ENCODE peak calls at places on chromosomes 1 and 21, in seven cellular contexts. One of them, this sample, is unnamed.

GRCh38 chr1:19200281-19200604 is 9.8 kb downstream of the UBR4 start:
- DNase-seq in bronchial epithelial cell: no peak
- DNase-seq in neural progenitor cell: no peak
- DNase-seq in HCT116: no peak
- DNase-seq in epithelial cell of esophagus: no peak
- DNase-seq in fibroblast of lung: no peak
- DNase-seq in CD8-positive, alpha-beta T cell: no peak
- DNase-seq in this sample: no peak

GRCh38 chr1:20400341-20401177 is 85.5 kb downstream of the CAMK2N1 start:
- DNase-seq in bronchial epithelial cell: no peak
- DNase-seq in neural progenitor cell: peak; percentile 11
- DNase-seq in HCT116: no peak
- DNase-seq in epithelial cell of esophagus: no peak
- DNase-seq in fibroblast of lung: no peak
- DNase-seq in CD8-positive, alpha-beta T cell: no peak
- DNase-seq in this sample: no peak

GRCh38 chr1:230568008-230568407 is 74.3 kb upstream of the COG2 start:
- DNase-seq in bronchial epithelial cell: peak; percentile 77
- DNase-seq in neural progenitor cell: no peak
- DNase-seq in HCT116: peak; percentile 13
- DNase-seq in epithelial cell of esophagus: peak; percentile 49
- DNase-seq in fibroblast of lung: no peak
- DNase-seq in CD8-positive, alpha-beta T cell: no peak
- DNase-seq in this sample: no peak

GRCh38 chr1:217921126-217921900 is 290.2 kb downstream of the SPATA17 start:
- DNase-seq in bronchial epithelial cell: peak; percentile 11
- DNase-seq in neural progenitor cell: no peak
- DNase-seq in HCT116: no peak
- DNase-seq in epithelial cell of esophagus: peak; percentile 31
- DNase-seq in fibroblast of lung: peak; percentile 17
- DNase-seq in CD8-positive, alpha-beta T cell: no peak
- DNase-seq in this sample: no peak

GRCh38 chr21:21675601-21676000 is 677.4 kb downstream of the NCAM2 start:
- DNase-seq in bronchial epithelial cell: no peak
- DNase-seq in neural progenitor cell: no peak
- DNase-seq in HCT116: no peak
- DNase-seq in epithelial cell of esophagus: no peak
- DNase-seq in fibroblast of lung: no peak
- DNase-seq in CD8-positive, alpha-beta T cell: no peak
- DNase-seq in this sample: no peak

GRCh38 chr1:157001304-157001703 is 44.2 kb downstream of the ARHGEF11 start:
- DNase-seq in bronchial epithelial cell: peak; percentile 51
- DNase-seq in neural progenitor cell: no peak
- DNase-seq in HCT116: no peak
- DNase-seq in epithelial cell of esophagus: peak; percentile 57
- DNase-seq in fibroblast of lung: peak; percentile 19
- DNase-seq in CD8-positive, alpha-beta T cell: no peak
- DNase-seq in this sample: no peak

GRCh38 chr1:37274896-37275631 is 199.3 kb upstream of the ZC3H12A start:
- DNase-seq in bronchial epithelial cell: no peak
- DNase-seq in neural progenitor cell: peak; percentile 26
- DNase-seq in HCT116: no peak
- DNase-seq in epithelial cell of esophagus: no peak
- DNase-seq in fibroblast of lung: no peak
- DNase-seq in CD8-positive, alpha-beta T cell: no peak
- DNase-seq in this sample: no peak

GRCh38 chr1:246093230-246093629 is 413.8 kb downstream of the SMYD3 start:
- DNase-seq in bronchial epithelial cell: no peak
- DNase-seq in neural progenitor cell: no peak
- DNase-seq in HCT116: no peak
- DNase-seq in epithelial cell of esophagus: no peak
- DNase-seq in fibroblast of lung: no peak
- DNase-seq in CD8-positive, alpha-beta T cell: no peak
- DNase-seq in this sample: no peak

GRCh38 chr1:31102501-31102950 is 37.0 kb upstream of the PUM1 start:
- DNase-seq in bronchial epithelial cell: peak; percentile 93
- DNase-seq in neural progenitor cell: no peak
- DNase-seq in HCT116: no peak
- DNase-seq in epithelial cell of esophagus: peak; percentile 95
- DNase-seq in fibroblast of lung: peak; percentile 75
- DNase-seq in CD8-positive, alpha-beta T cell: no peak
- DNase-seq in this sample: no peak

GRCh38 chr1:149884433-149885363 is 14.7 kb upstream of the BOLA1 start:
- DNase-seq in bronchial epithelial cell: peak; percentile 7
- DNase-seq in neural progenitor cell: peak; percentile 33
- DNase-seq in HCT116: peak; percentile 7
- DNase-seq in epithelial cell of esophagus: no peak
- DNase-seq in fibroblast of lung: peak; percentile 37
- DNase-seq in CD8-positive, alpha-beta T cell: no peak
- DNase-seq in this sample: peak; percentile 41

GRCh38 chr1:97202981-97203380 is 481.4 kb downstream of the PTBP2 start:
- DNase-seq in bronchial epithelial cell: no peak
- DNase-seq in neural progenitor cell: no peak
- DNase-seq in HCT116: no peak
- DNase-seq in epithelial cell of esophagus: no peak
- DNase-seq in fibroblast of lung: no peak
- DNase-seq in CD8-positive, alpha-beta T cell: no peak
- DNase-seq in this sample: no peak

GRCh38 chr1:1439550-1440261 is 4.2 kb downstream of the VWA1 start:
- DNase-seq in bronchial epithelial cell: no peak
- DNase-seq in neural progenitor cell: no peak
- DNase-seq in HCT116: no peak
- DNase-seq in epithelial cell of esophagus: no peak
- DNase-seq in fibroblast of lung: no peak
- DNase-seq in CD8-positive, alpha-beta T cell: no peak
- DNase-seq in this sample: no peak

GRCh38 chr1:248686815-248687214 is 15.8 kb downstream of the OR14I1 start:
- DNase-seq in bronchial epithelial cell: no peak
- DNase-seq in neural progenitor cell: no peak
- DNase-seq in HCT116: no peak
- DNase-seq in epithelial cell of esophagus: no peak
- DNase-seq in fibroblast of lung: no peak
- DNase-seq in CD8-positive, alpha-beta T cell: no peak
- DNase-seq in this sample: no peak

GRCh38 chr1:153220606-153221303 is 3.4 kb downstream of the PRR9 start:
- DNase-seq in bronchial epithelial cell: no peak
- DNase-seq in neural progenitor cell: no peak
- DNase-seq in HCT116: no peak
- DNase-seq in epithelial cell of esophagus: no peak
- DNase-seq in fibroblast of lung: no peak
- DNase-seq in CD8-positive, alpha-beta T cell: no peak
- DNase-seq in this sample: peak; percentile 22

GRCh38 chr1:210692796-210693195 is 364.1 kb downstream of the HHAT start:
- DNase-seq in bronchial epithelial cell: no peak
- DNase-seq in neural progenitor cell: no peak
- DNase-seq in HCT116: no peak
- DNase-seq in epithelial cell of esophagus: no peak
- DNase-seq in fibroblast of lung: no peak
- DNase-seq in CD8-positive, alpha-beta T cell: no peak
- DNase-seq in this sample: peak; percentile 26

GRCh38 chr1:176719478-176719877 is 256.5 kb downstream of the PAPPA2 start:
- DNase-seq in bronchial epithelial cell: no peak
- DNase-seq in neural progenitor cell: no peak
- DNase-seq in HCT116: no peak
- DNase-seq in epithelial cell of esophagus: no peak
- DNase-seq in fibroblast of lung: peak; percentile 22
- DNase-seq in CD8-positive, alpha-beta T cell: no peak
- DNase-seq in this sample: no peak

GRCh38 chr1:85579619-85580018 is 942 bp upstream of the CCN1 start:
- DNase-seq in bronchial epithelial cell: no peak
- DNase-seq in neural progenitor cell: peak; percentile 60
- DNase-seq in HCT116: no peak
- DNase-seq in epithelial cell of esophagus: no peak
- DNase-seq in fibroblast of lung: peak; percentile 69
- DNase-seq in CD8-positive, alpha-beta T cell: no peak
- DNase-seq in this sample: no peak

GRCh38 chr1:221097479-221098281 is 218.4 kb downstream of the HLX start:
- DNase-seq in bronchial epithelial cell: no peak
- DNase-seq in neural progenitor cell: no peak
- DNase-seq in HCT116: no peak
- DNase-seq in epithelial cell of esophagus: peak; percentile 22
- DNase-seq in fibroblast of lung: peak; percentile 94
- DNase-seq in CD8-positive, alpha-beta T cell: no peak
- DNase-seq in this sample: no peak

GRCh38 chr1:183956559-183957188 is 80.9 kb downstream of the COLGALT2 start:
- DNase-seq in bronchial epithelial cell: peak; percentile 81
- DNase-seq in neural progenitor cell: no peak
- DNase-seq in HCT116: peak; percentile 22
- DNase-seq in epithelial cell of esophagus: peak; percentile 83
- DNase-seq in fibroblast of lung: peak; percentile 72
- DNase-seq in CD8-positive, alpha-beta T cell: peak; percentile 45
- DNase-seq in this sample: peak; percentile 80

GRCh38 chr1:210330279-210330866 is 1.7 kb downstream of the HHAT start:
- DNase-seq in bronchial epithelial cell: no peak
- DNase-seq in neural progenitor cell: no peak
- DNase-seq in HCT116: no peak
- DNase-seq in epithelial cell of esophagus: peak; percentile 21
- DNase-seq in fibroblast of lung: no peak
- DNase-seq in CD8-positive, alpha-beta T cell: no peak
- DNase-seq in this sample: peak; percentile 39

GRCh38 chr1:22257286-22258275 is 114.7 kb upstream of the WNT4 start:
- DNase-seq in bronchial epithelial cell: no peak
- DNase-seq in neural progenitor cell: no peak
- DNase-seq in HCT116: no peak
- DNase-seq in epithelial cell of esophagus: no peak
- DNase-seq in fibroblast of lung: peak; percentile 5
- DNase-seq in CD8-positive, alpha-beta T cell: no peak
- DNase-seq in this sample: no peak

GRCh38 chr1:39852214-39852791 is 31.0 kb downstream of the TRIT1 start:
- DNase-seq in bronchial epithelial cell: peak; percentile 84
- DNase-seq in neural progenitor cell: no peak
- DNase-seq in HCT116: no peak
- DNase-seq in epithelial cell of esophagus: peak; percentile 92
- DNase-seq in fibroblast of lung: peak; percentile 45
- DNase-seq in CD8-positive, alpha-beta T cell: no peak
- DNase-seq in this sample: no peak

GRCh38 chr1:20829946-20830345 is 42.8 kb upstream of the HP1BP3 start:
- DNase-seq in bronchial epithelial cell: no peak
- DNase-seq in neural progenitor cell: no peak
- DNase-seq in HCT116: no peak
- DNase-seq in epithelial cell of esophagus: no peak
- DNase-seq in fibroblast of lung: no peak
- DNase-seq in CD8-positive, alpha-beta T cell: no peak
- DNase-seq in this sample: no peak

GRCh38 chr1:221150996-221151395 is 271.8 kb downstream of the HLX start:
- DNase-seq in bronchial epithelial cell: no peak
- DNase-seq in neural progenitor cell: no peak
- DNase-seq in HCT116: no peak
- DNase-seq in epithelial cell of esophagus: no peak
- DNase-seq in fibroblast of lung: peak; percentile 11
- DNase-seq in CD8-positive, alpha-beta T cell: no peak
- DNase-seq in this sample: no peak

GRCh38 chr1:223844962-223845809 is 561 bp downstream of the TP53BP2 start:
- DNase-seq in bronchial epithelial cell: peak; percentile 45
- DNase-seq in neural progenitor cell: peak; percentile 76
- DNase-seq in HCT116: no peak
- DNase-seq in epithelial cell of esophagus: peak; percentile 51
- DNase-seq in fibroblast of lung: peak; percentile 64
- DNase-seq in CD8-positive, alpha-beta T cell: peak; percentile 46
- DNase-seq in this sample: no peak

GRCh38 chr21:31218830-31219608 is 125.0 kb downstream of the TIAM1 start:
- DNase-seq in bronchial epithelial cell: peak; percentile 91
- DNase-seq in neural progenitor cell: peak; percentile 8
- DNase-seq in HCT116: peak; percentile 22
- DNase-seq in epithelial cell of esophagus: peak; percentile 93
- DNase-seq in fibroblast of lung: peak; percentile 73
- DNase-seq in CD8-positive, alpha-beta T cell: no peak
- DNase-seq in this sample: no peak

GRCh38 chr1:109649380-109649987 is 6.4 kb upstream of the GSTM4 start:
- DNase-seq in bronchial epithelial cell: no peak
- DNase-seq in neural progenitor cell: no peak
- DNase-seq in HCT116: peak; percentile 18
- DNase-seq in epithelial cell of esophagus: no peak
- DNase-seq in fibroblast of lung: peak; percentile 75
- DNase-seq in CD8-positive, alpha-beta T cell: no peak
- DNase-seq in this sample: peak; percentile 46
- H3K4me3 ChIP-seq in bronchial epithelial cell: no peak overlapping the region
- H3K4me3 ChIP-seq in neural progenitor cell: no peak overlapping the region
- H3K4me3 ChIP-seq in HCT116: peak overlapping the region; percentile 42
- H3K4me3 ChIP-seq in epithelial cell of esophagus: no peak overlapping the region
- H3K4me3 ChIP-seq in fibroblast of lung: peak overlapping the region; percentile 50
- H3K4me3 ChIP-seq in CD8-positive, alpha-beta T cell: no peak overlapping the region
- H3K4me3 ChIP-seq in this sample: peak overlapping the region; percentile 25

DNA sequence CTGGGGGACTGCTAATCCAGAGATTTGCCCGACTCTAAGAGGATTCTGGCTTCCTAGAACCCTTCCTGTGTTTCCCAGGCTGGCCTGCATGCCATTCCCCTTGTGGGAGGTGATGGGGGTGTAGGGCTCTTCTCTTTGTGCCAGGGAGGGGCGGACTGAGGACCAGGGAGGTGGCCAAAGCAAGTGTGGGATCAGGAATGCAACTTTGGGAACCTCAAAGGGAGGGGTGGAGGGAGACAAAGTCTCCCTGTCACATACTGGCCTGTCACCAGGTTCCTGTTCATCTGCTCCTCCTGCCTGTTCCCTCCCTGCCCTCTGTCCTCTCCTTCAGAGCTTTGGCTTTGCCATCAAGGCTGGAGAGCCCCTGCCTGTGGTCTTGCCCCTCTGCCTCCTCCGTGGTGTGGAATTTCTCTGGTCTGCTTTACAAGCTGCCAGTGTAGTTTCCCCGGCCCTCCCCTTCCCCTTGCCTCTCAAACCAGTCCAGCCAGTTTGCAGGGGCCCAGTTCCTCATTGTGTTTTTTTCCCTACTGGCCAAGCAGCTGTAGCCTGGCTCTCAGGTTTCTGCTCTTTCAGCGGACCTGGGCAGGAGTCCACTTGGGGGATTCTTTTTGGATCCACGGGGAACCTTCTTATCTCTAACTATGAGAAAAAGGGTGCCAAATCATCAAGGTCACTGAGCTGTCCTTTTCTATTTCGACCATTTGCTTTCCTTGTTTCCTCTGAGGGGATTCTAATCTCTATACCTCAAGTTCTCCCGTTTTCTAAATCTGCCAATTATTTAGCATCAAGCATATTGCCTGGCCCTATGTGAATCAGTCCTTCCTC is 1.8 kb downstream of the CGN start:
- DNase-seq in bronchial epithelial cell: peak; percentile 73
- DNase-seq in neural progenitor cell: peak; percentile 78
- DNase-seq in HCT116: no peak
- DNase-seq in epithelial cell of esophagus: peak; percentile 85
- DNase-seq in fibroblast of lung: no peak
- DNase-seq in CD8-positive, alpha-beta T cell: no peak
- DNase-seq in this sample: no peak
- H3K4me3 ChIP-seq in bronchial epithelial cell: peak overlapping the region; percentile 65
- H3K4me3 ChIP-seq in neural progenitor cell: peak overlapping the region; percentile 83
- H3K4me3 ChIP-seq in HCT116: peak overlapping the region; percentile 68
- H3K4me3 ChIP-seq in epithelial cell of esophagus: peak overlapping the region; percentile 75
- H3K4me3 ChIP-seq in fibroblast of lung: no peak overlapping the region
- H3K4me3 ChIP-seq in CD8-positive, alpha-beta T cell: no peak overlapping the region
- H3K4me3 ChIP-seq in this sample: no peak overlapping the region

GRCh38 chr1:62377043-62377562 is 57.9 kb upstream of the KANK4 start:
- DNase-seq in bronchial epithelial cell: no peak
- DNase-seq in neural progenitor cell: no peak
- DNase-seq in HCT116: no peak
- DNase-seq in epithelial cell of esophagus: no peak
- DNase-seq in fibroblast of lung: no peak
- DNase-seq in CD8-positive, alpha-beta T cell: no peak
- DNase-seq in this sample: no peak
- H3K4me3 ChIP-seq in bronchial epithelial cell: no peak overlapping the region
- H3K4me3 ChIP-seq in neural progenitor cell: no peak overlapping the region
- H3K4me3 ChIP-seq in HCT116: no peak overlapping the region
- H3K4me3 ChIP-seq in epithelial cell of esophagus: no peak overlapping the region
- H3K4me3 ChIP-seq in fibroblast of lung: no peak overlapping the region
- H3K4me3 ChIP-seq in CD8-positive, alpha-beta T cell: no peak overlapping the region
- H3K4me3 ChIP-seq in this sample: no peak overlapping the region

GRCh38 chr1:4767308-4767707 is 112.9 kb downstream of the AJAP1 start:
- DNase-seq in bronchial epithelial cell: no peak
- DNase-seq in neural progenitor cell: no peak
- DNase-seq in HCT116: no peak
- DNase-seq in epithelial cell of esophagus: no peak
- DNase-seq in fibroblast of lung: no peak
- DNase-seq in CD8-positive, alpha-beta T cell: no peak
- DNase-seq in this sample: no peak
- H3K4me3 ChIP-seq in bronchial epithelial cell: no peak overlapping the region
- H3K4me3 ChIP-seq in neural progenitor cell: no peak overlapping the region
- H3K4me3 ChIP-seq in HCT116: no peak overlapping the region
- H3K4me3 ChIP-seq in epithelial cell of esophagus: no peak overlapping the region
- H3K4me3 ChIP-seq in fibroblast of lung: no peak overlapping the region
- H3K4me3 ChIP-seq in CD8-positive, alpha-beta T cell: no peak overlapping the region
- H3K4me3 ChIP-seq in this sample: no peak overlapping the region

This sample was measured in Jurkat, Clone E6-1.